ENCODE peak calls at places on chromosomes 5 and 9, in four cellular contexts. D, E, H and O are unnamed samples.

GRCh38 chr5:14851999-14852526 is 19.5 kb downstream of the ANKH start:
- DNase-seq in D (no peak), E (no peak), H (no peak), O (no peak)

GRCh38 chr9:78932849-78933627 is 636.1 kb downstream of the PSAT1 start:
- DNase-seq in D (no peak), E (no peak), H (peak; percentile 81), O (peak; percentile 7)

GRCh38 chr5:34022131-34022705 is 14.4 kb upstream of the AMACR start:
- DNase-seq in D (no peak), E (no peak), H (peak; percentile 37), O (no peak)

GRCh38 chr5:88677943-88678779 is 204.8 kb downstream of the MEF2C start:
- DNase-seq in D (peak; percentile 71), E (no peak), H (no peak), O (no peak)

GRCh38 chr9:124279531-124280175 is 21.9 kb downstream of the NEK6 start:
- DNase-seq in D (no peak), E (no peak), H (peak; percentile 56), O (peak; percentile 79)

GRCh38 chr9:129624168-129624759 is 1.7 kb upstream of the NTMT1 start:
- DNase-seq in D (peak; percentile 83), E (peak; percentile 73), H (peak; percentile 74), O (no peak)

GRCh38 chr5:179130101-179130681 is 70.0 kb downstream of the ZNF354C start:
- DNase-seq in D (no peak), E (no peak), H (no peak), O (no peak)

GRCh38 chr5:172550096-172550765 is 90.8 kb upstream of the NEURL1B start:
- DNase-seq in D (no peak), E (no peak), H (no peak), O (no peak)

GRCh38 chr5:150286820-150287219 is 2.8 kb downstream of the CAMK2A start:
- DNase-seq in D (peak; percentile 75), E (no peak), H (peak; percentile 78), O (no peak)

GRCh38 chr5:125348221-125348692 is 601.8 kb upstream of the ZNF608 start:
- DNase-seq in D (peak; percentile 37), E (peak; percentile 15), H (no peak), O (no peak)

GRCh38 chr5:159582756-159583523 is 252.7 kb upstream of the IL12B start:
- DNase-seq in D (no peak), E (no peak), H (peak; percentile 29), O (peak; percentile 59)

GRCh38 chr5:102760815-102761214 is 5.7 kb downstream of the PAM start:
- DNase-seq in D (peak; percentile 31), E (no peak), H (no peak), O (no peak)

GRCh38 chr5:139390639-139391569 is 1.2 kb upstream of the MZB1 start:
- DNase-seq in D (no peak), E (no peak), H (no peak), O (no peak)

GRCh38 chr5:88734983-88735382 is 148.0 kb downstream of the MEF2C start:
- DNase-seq in D (no peak), E (no peak), H (no peak), O (no peak)

GRCh38 chr5:37272564-37272963 is 23.4 kb upstream of the CPLANE1 start:
- DNase-seq in D (no peak), E (no peak), H (peak; percentile 43), O (peak; percentile 30)

GRCh38 chr9:13429271-13429670 is 149.8 kb upstream of the MPDZ start:
- DNase-seq in D (no peak), E (no peak), H (no peak), O (no peak)

GRCh38 chr9:13431137-13431536 is 151.6 kb upstream of the MPDZ start:
- DNase-seq in D (peak; percentile 14), E (no peak), H (no peak), O (no peak)

GRCh38 chr9:79120533-79121315 is 451.0 kb upstream of the TLE4 start:
- DNase-seq in D (no peak), E (no peak), H (no peak), O (no peak)

GRCh38 chr5:14528926-14529325 is 52.7 kb upstream of the OTULINL start:
- DNase-seq in D (no peak), E (no peak), H (no peak), O (no peak)

GRCh38 chr5:150640311-150641005 is at the start of gene SYNPO:
- DNase-seq in D (no peak), E (no peak), H (peak; percentile 94), O (peak; percentile 76)

GRCh38 chr5:159010611-159011497 is 88.9 kb downstream of the EBF1 start:
- DNase-seq in D (no peak), E (no peak), H (no peak), O (no peak)

GRCh38 chr5:32390819-32391591 is 53.5 kb downstream of the ZFR start:
- DNase-seq in D (no peak), E (no peak), H (peak; percentile 95), O (no peak)

GRCh38 chr5:134913254-134913653 is 8.3 kb downstream of the PCBD2 start:
- DNase-seq in D (no peak), E (no peak), H (no peak), O (no peak)

GRCh38 chr9:130391863-130392262 is 52.9 kb upstream of the ASS1 start:
- DNase-seq in D (no peak), E (no peak), H (no peak), O (no peak)

GRCh38 chr9:88392549-88392948 is 4.3 kb downstream of the SPIN1 start:
- DNase-seq in D (no peak), E (no peak), H (no peak), O (no peak)

GRCh38 chr5:75623846-75624245 is 12.6 kb downstream of the ANKDD1B start:
- DNase-seq in D (no peak), E (no peak), H (no peak), O (no peak)

GRCh38 chr5:87399720-87400119 is 13.0 kb downstream of the CCNH start:
- DNase-seq in D (no peak), E (no peak), H (no peak), O (no peak)

GRCh38 chr9:131818089-131818488 is 78.2 kb upstream of the RAPGEF1 start:
- DNase-seq in D (no peak), E (no peak), H (no peak), O (no peak)

GRCh38 chr9:130735566-130735965 is 42.0 kb downstream of the EXOSC2 start:
- DNase-seq in D (no peak), E (no peak), H (no peak), O (no peak)

GRCh38 chr9:110626109-110626829 is 42.3 kb upstream of the MUSK start:
- DNase-seq in D (no peak), E (no peak), H (no peak), O (no peak)

DNA sequence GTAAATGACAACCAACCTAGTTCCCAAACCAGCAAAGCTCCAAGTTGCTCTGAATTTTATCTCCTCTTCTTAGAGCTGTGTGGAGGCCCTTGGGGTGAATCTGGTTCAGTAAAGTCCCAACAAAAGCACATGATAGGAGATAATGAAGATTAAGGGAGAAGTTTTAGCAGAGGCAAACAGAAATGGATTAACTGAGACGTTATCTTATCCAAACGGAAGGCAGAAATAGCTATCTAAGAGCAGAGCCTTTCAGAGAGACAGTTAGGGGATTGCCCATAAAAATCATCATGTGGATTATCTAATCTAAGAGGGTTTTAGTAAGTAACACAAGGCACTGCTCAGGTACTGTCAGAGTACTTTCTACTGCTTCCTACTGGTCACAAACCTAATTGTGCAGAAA is 183.8 kb upstream of the ZNF618 start:
- DNase-seq in D (no peak), E (no peak), H (no peak), O (no peak)
- H3K27ac ChIP-seq in D (no peak overlapping the region), E (no peak overlapping the region), H (no peak overlapping the region), O (no peak overlapping the region)

DNA sequence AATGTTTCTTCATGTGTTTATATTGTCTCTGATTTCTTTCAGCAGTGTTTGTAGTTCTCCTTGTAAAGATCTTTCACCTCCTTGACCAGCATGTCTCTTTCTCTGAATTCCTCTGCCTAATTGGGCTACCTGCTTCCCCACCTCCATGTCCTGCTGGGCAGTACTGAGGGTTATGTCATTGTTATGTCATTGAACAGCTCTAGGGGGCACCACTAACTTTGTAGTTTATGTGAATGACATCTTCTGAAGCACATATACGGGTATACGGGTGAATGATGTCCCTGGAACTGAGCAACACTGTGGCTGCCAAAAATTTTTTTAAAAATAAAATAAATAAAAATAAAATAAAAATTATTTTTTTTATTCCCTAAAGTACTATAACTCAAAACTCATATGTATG is 16.9 kb upstream of the SNCAIP start:
- DNase-seq in D (peak; percentile 50), E (no peak), H (peak; percentile 76), O (no peak)
- H3K4me1 ChIP-seq in D (no peaks in the 10 kb centered on the region), E (no peaks in the 10 kb centered on the region), H (peaks cover 5% of the 10 kb centered on the region), O (no peaks in the 10 kb centered on the region)

GRCh38 chr9:121771418-121771817 is 120.0 kb downstream of the DAB2IP start:
- DNase-seq in D (no peak), E (no peak), H (no peak), O (no peak)

GRCh38 chr9:121773286-121773953 is 122.0 kb downstream of the DAB2IP start:
- DNase-seq in D (no peak), E (no peak), H (no peak), O (no peak)

GRCh38 chr9:121770415-121771273 is 119.2 kb downstream of the DAB2IP start:
- DNase-seq in D (no peak), E (no peak), H (no peak), O (no peak)

GRCh38 chr9:121772600-121773285 is 121.3 kb downstream of the DAB2IP start:
- DNase-seq in D (no peak), E (no peak), H (no peak), O (no peak)

GRCh38 chr9:121771851-121772599 is 120.6 kb downstream of the DAB2IP start:
- DNase-seq in D (no peak), E (no peak), H (no peak), O (no peak)
- H3K36me3 ChIP-seq in D (no peaks in the 10 kb centered on the region), E (peaks cover 97% of the 10 kb centered on the region), H (peaks cover 84% of the 10 kb centered on the region), O (peaks cover 68% of the 10 kb centered on the region)

DNA sequence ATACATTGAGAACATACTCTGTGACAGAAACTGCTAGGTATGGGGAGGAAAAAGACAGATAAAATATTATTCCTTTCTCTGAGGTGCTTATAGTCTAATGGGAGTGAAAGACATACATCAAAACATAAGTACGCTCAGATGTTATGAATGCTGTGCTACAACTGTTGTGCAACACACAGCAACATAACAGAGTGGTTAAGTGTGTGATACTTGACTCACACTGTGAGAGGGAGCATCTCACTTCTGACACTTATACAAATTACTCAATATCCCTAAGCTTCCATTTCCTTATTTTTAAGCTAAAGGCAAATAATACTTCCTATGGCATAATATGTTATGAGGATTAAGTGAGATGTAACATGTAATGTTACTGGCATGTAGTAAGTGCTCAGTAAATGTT is 110.6 kb upstream of the FER start:
- DNase-seq in D (no peak), E (no peak), H (peak; percentile 93), O (no peak)
- H3K27ac ChIP-seq in D (no peak overlapping the region), E (no peak overlapping the region), H (no peak overlapping the region), O (no peak overlapping the region)

GRCh38 chr5:170310187-170310586 is 12.6 kb upstream of the LCP2 start:
- DNase-seq in D (no peak), E (no peak), H (no peak), O (no peak)
- H3K4me1 ChIP-seq in D (peaks cover 21% of the 10 kb centered on the region), E (peaks cover 5% of the 10 kb centered on the region), H (peaks cover 21% of the 10 kb centered on the region), O (no peaks in the 10 kb centered on the region)

GRCh38 chr5:154385236-154385512 is 60.6 kb upstream of the SAP30L start:
- DNase-seq in D (no peak), E (no peak), H (no peak), O (no peak)
- H3K36me3 ChIP-seq in D (no peaks in the 10 kb centered on the region), E (peaks cover 65% of the 10 kb centered on the region), H (peaks cover 27% of the 10 kb centered on the region), O (no peaks in the 10 kb centered on the region)